ENCODE peak calls at places on chromosomes 13 and 19, in six cellular contexts. L is prostate gland, J is IMR-90, M is A549, V is body of pancreas, E is heart left ventricle. U is an unnamed sample.

GRCh38 chr13:112870737-112871287 is 98.2 kb upstream of the MCF2L start:
- DNase-seq in L (no peak), J (no peak), M (no peak), V (no peak), E (no peak), U (no peak)

GRCh38 chr13:33188093-33188882 is 97.3 kb downstream of the STARD13 start:
- DNase-seq in L (no peak), J (peak; percentile 57), M (no peak), V (no peak), E (no peak), U (no peak)

GRCh38 chr13:51861728-51862300 is at the start of gene CCDC70:
- DNase-seq in L (no peak), J (peak; percentile 39), M (peak; percentile 8), V (no peak), E (no peak), U (peak; percentile 11)

GRCh38 chr19:38551450-38551813 is 66.3 kb downstream of the MAP4K1 start:
- DNase-seq in L (no peak), J (no peak), M (no peak), V (no peak), E (no peak), U (no peak)

GRCh38 chr19:17333611-17334413 is 843 bp downstream of the ANO8 start:
- DNase-seq in L (no peak), J (peak; percentile 80), M (peak; percentile 67), V (no peak), E (no peak), U (peak; percentile 95)

GRCh38 chr19:934865-935422 is 9.1 kb downstream of the ARID3A start:
- DNase-seq in L (peak; percentile 94), J (peak; percentile 49), M (peak; percentile 38), V (peak; percentile 98), E (peak; percentile 94), U (no peak)

GRCh38 chr13:65553328-65553727 is 1676.8 kb downstream of the PCDH9 start:
- DNase-seq in L (no peak), J (no peak), M (no peak), V (no peak), E (no peak), U (no peak)

GRCh38 chr13:35978607-35979316 is 152.4 kb downstream of the DCLK1 start:
- DNase-seq in L (peak; percentile 30), J (peak; percentile 69), M (peak; percentile 40), V (peak; percentile 36), E (no peak), U (no peak)

GRCh38 chr19:29499261-29499920 is 26.4 kb upstream of the VSTM2B start:
- DNase-seq in L (no peak), J (no peak), M (peak; percentile 22), V (no peak), E (no peak), U (no peak)

GRCh38 chr19:17496337-17496997 is 15.0 kb upstream of the PGLS start:
- DNase-seq in L (peak; percentile 35), J (peak; percentile 52), M (peak; percentile 84), V (peak; percentile 71), E (peak; percentile 80), U (peak; percentile 76)

GRCh38 chr19:6236310-6237291 is 43.2 kb downstream of the MLLT1 start:
- DNase-seq in L (peak; percentile 96), J (no peak), M (no peak), V (peak; percentile 92), E (peak; percentile 55), U (no peak)

GRCh38 chr13:93227280-93227905 is 786 bp downstream of the GPC6 start:
- DNase-seq in L (peak; percentile 10), J (peak; percentile 52), M (peak; percentile 41), V (no peak), E (no peak), U (peak; percentile 26)

GRCh38 chr13:74243637-74244526 is 109.7 kb upstream of the KLF12 start:
- DNase-seq in L (no peak), J (peak; percentile 76), M (no peak), V (no peak), E (no peak), U (no peak)

GRCh38 chr13:21297452-21297851 is 121.0 kb downstream of the MRPL57 start:
- DNase-seq in L (no peak), J (no peak), M (no peak), V (no peak), E (no peak), U (no peak)

GRCh38 chr13:28438598-28439334 is 56.2 kb downstream of the FLT1 start:
- DNase-seq in L (no peak), J (no peak), M (no peak), V (no peak), E (no peak), U (no peak)

GRCh38 chr13:21557995-21558394 is 46.0 kb downstream of the MICU2 start:
- DNase-seq in L (no peak), J (no peak), M (peak; percentile 25), V (no peak), E (no peak), U (no peak)

GRCh38 chr13:94712287-94712811 is at the start of gene SOX21:
- DNase-seq in L (peak; percentile 46), J (no peak), M (peak; percentile 48), V (no peak), E (no peak), U (no peak)

GRCh38 chr13:49606747-49607648 is 21.3 kb upstream of the ARL11 start:
- DNase-seq in L (peak; percentile 88), J (peak; percentile 88), M (peak; percentile 87), V (peak; percentile 88), E (peak; percentile 88), U (peak; percentile 60)

GRCh38 chr13:31846984-31847752 is 107.8 kb downstream of the RXFP2 start:
- DNase-seq in L (no peak), J (no peak), M (no peak), V (peak; percentile 10), E (no peak), U (no peak)

GRCh38 chr13:31850041-31850440 is 110.7 kb downstream of the RXFP2 start:
- DNase-seq in L (no peak), J (no peak), M (no peak), V (no peak), E (no peak), U (no peak)

GRCh38 chr13:31851201-31851600 is 111.9 kb downstream of the RXFP2 start:
- DNase-seq in L (no peak), J (no peak), M (no peak), V (no peak), E (no peak), U (no peak)

GRCh38 chr13:31848621-31849020 is 109.3 kb downstream of the RXFP2 start:
- DNase-seq in L (no peak), J (no peak), M (no peak), V (no peak), E (no peak), U (no peak)

DNA sequence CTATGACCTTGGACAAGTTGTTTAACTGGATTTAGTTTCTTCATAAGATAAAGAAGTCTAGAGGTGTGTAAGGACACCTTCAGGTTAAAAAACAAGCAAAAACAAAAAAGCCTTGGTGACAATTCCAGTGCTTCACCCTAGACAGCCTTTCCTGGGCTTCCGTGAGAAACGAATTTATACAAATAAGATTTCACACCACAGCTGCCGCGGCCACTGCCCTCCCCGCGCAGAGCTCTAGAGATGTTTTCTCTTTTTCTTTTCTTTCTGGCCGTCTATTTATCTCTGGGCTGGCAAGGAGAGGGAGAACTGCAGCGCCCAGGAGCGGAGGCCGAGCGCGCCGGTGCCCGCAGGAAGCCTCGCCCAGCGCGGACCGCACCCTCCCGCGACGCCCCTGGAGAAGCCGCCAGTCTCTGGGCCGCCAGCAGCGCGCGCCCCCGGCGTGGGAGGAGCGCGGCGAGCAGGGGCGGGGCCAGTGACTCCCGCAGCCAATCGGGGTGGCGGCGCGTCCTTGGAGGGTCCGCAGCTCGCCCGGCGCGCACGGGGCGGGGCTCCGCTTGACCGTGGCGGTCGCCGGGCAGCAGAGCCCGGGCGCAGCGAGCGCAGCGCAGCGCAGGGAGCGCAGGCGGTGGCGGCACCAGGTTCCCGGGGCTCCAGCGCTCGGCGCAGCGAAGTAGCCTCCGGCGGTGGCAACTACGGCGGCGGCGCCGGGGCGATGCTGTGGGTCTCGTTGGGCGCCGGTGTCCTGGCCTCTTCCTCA is 107.0 kb downstream of the RXFP2 start:
- DNase-seq in L (peak; percentile 70), J (peak; percentile 71), M (peak; percentile 63), V (peak; percentile 79), E (peak; percentile 96), U (peak; percentile 63)
- TF ChIP-seq POLR2A in L (no peak), J (no peak), M (no peak), V (no peak), E (peak; percentile 93), U (no peak)

DNA sequence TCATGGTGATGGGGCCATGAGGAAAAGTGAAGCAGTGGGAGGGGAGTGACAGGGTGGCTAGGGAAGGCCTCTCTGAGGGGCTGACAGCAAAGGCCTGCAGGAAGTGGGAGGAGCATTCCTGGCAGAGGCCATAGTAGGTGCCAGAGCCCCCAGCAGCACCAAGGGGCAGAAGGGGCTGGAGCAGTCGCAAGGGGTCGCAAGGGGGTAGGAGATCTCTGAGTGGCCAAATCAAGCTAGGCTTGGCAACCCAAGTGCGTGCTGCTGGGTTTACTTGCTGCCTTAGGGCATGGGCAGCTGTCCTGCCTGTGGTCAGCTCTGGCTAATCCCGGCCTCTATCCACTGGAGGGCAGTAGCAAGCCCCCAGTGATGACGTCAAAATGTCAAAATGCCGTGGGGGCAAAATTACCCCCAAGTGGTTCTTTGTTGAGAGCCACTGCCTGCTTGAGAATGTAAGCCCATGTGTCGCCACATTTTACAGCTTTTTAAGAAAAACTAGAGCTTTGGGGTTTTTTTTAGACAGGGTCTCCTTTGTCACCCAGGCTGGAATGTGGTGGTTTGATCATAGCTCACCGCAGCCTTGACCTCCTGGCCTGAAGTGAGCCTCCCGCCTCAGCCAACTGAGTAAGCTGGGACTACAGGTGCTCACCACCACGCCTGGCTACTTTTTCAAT is 11.8 kb downstream of the CCDC97 start:
- DNase-seq in L (no peak), J (peak; percentile 80), M (peak; percentile 76), V (no peak), E (peak; percentile 60), U (peak; percentile 90)
- TF ChIP-seq POLR2A in L (no peak), J (peak; percentile 56), M (no peak), V (no peak), E (no peak), U (no peak)

GRCh38 chr19:54137114-54137912 is at the start of gene CNOT3:
- DNase-seq in L (peak; percentile 99), J (peak; percentile 100), M (peak; percentile 100), V (peak; percentile 99), E (peak; percentile 100), U (peak; percentile 100)
- TF ChIP-seq POLR2A in L (peak; percentile 94), J (peak; percentile 87), M (peak; percentile 83), V (peak; percentile 38), E (peak; percentile 94), U (peak; percentile 84)

GRCh38 chr19:2611483-2612464 is 90.7 kb downstream of the GNG7 start:
- DNase-seq in L (no peak), J (no peak), M (no peak), V (peak; percentile 20), E (no peak), U (no peak)

GRCh38 chr19:2610637-2611482 is 91.6 kb downstream of the GNG7 start:
- DNase-seq in L (peak; percentile 91), J (peak; percentile 94), M (peak; percentile 85), V (peak; percentile 97), E (peak; percentile 94), U (peak; percentile 96)

GRCh38 chr19:2609389-2610116 is 92.9 kb downstream of the GNG7 start:
- DNase-seq in L (no peak), J (no peak), M (no peak), V (no peak), E (no peak), U (no peak)

GRCh38 chr19:2607712-2608601 is 94.5 kb downstream of the GNG7 start:
- DNase-seq in L (no peak), J (no peak), M (no peak), V (no peak), E (no peak), U (no peak)

DNA sequence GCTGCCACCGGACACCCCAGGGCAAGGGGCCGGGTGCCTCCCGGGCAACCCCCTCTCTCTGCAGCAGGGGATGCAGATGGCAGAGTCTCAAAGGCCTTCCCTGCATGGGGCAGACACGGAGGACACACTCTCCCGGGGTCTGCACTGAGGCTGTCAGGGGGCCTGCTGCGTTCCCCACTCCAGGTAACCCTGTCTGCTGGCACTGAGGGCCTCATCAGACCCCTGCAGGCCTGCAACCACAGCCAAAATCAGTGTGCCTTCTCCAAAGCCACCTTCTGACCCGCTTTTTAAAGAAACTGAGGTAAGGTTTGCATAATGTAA is 93.9 kb downstream of the GNG7 start:
- DNase-seq in L (no peak), J (no peak), M (no peak), V (no peak), E (no peak), U (no peak)
- TF ChIP-seq POLR2A in L (no peak), J (no peak), M (no peak), V (no peak), E (no peak), U (no peak)